ENCODE peak calls at places on chromosomes 5 and 9, in seven cellular contexts. B, H, P, D, U, T and M are unnamed samples.
A peak's percentile ranks its signal among the peaks of the same experiment; 100 is the strongest.

GRCh38 chr5:171644536-171644935 is 141.1 kb upstream of the SMIM23 start:
- DNase-seq in T (no peak), P (no peak), H (peak; percentile 41), U (no peak), B (no peak), D (no peak), M (no peak)

GRCh38 chr5:10351199-10351881 is 2.2 kb upstream of the MARCHF6 start:
- DNase-seq in H (no peak), B (no peak), P (peak; percentile 64), U (no peak), T (no peak), D (peak; percentile 41), M (no peak)

GRCh38 chr5:74360535-74361210 is 279.9 kb downstream of the ENC1 start:
- DNase-seq in T (no peak), U (no peak), H (no peak), B (no peak), D (no peak), P (no peak), M (no peak)

GRCh38 chr5:2886531-2886930 is 135.1 kb upstream of the IRX2 start:
- DNase-seq in D (no peak), H (no peak), T (no peak), B (no peak), U (no peak), P (no peak), M (no peak)

GRCh38 chr5:171314728-171315385 is 5.8 kb downstream of the TLX3 start:
- DNase-seq in U (no peak), H (no peak), B (no peak), D (no peak), T (no peak), P (no peak), M (no peak)

GRCh38 chr5:64811050-64811640 is 42.4 kb downstream of the CWC27 start:
- DNase-seq in P (peak; percentile 19), H (peak; percentile 9), U (no peak), T (peak; percentile 5), D (peak; percentile 57), B (peak; percentile 37), M (peak; percentile 14)

GRCh38 chr5:31333475-31333874 is 140.0 kb downstream of the CDH6 start:
- DNase-seq in P (no peak), U (no peak), H (no peak), D (no peak), B (no peak), T (no peak), M (no peak)

GRCh38 chr9:137705443-137705863 is 86.6 kb downstream of the EHMT1 start:
- DNase-seq in T (peak; percentile 72), U (no peak), D (no peak), H (no peak), P (no peak), B (no peak), M (no peak)

GRCh38 chr5:139950436-139950835 is 92.7 kb downstream of the NRG2 start:
- DNase-seq in D (no peak), P (no peak), H (no peak), U (no peak), T (no peak), B (no peak), M (peak; percentile 28)

GRCh38 chr5:2538169-2538568 is 213.3 kb downstream of the IRX2 start:
- DNase-seq in P (no peak), H (no peak), U (no peak), T (no peak), B (no peak), D (no peak), M (no peak)

GRCh38 chr5:146751781-146752401 is 126.7 kb downstream of the PPP2R2B start:
- DNase-seq in T (peak; percentile 39), U (no peak), D (no peak), P (no peak), B (no peak), H (no peak), M (no peak)

GRCh38 chr9:133367221-133367620 is 8.6 kb downstream of the SURF4 start:
- DNase-seq in B (no peak), T (no peak), P (no peak), D (no peak), U (no peak), H (no peak), M (no peak)

GRCh38 chr9:17135578-17135904 is 701 bp downstream of the CNTLN start:
- DNase-seq in H (no peak), D (no peak), U (no peak), T (no peak), B (no peak), P (no peak), M (no peak)

GRCh38 chr9:126119731-126120130 is 206.9 kb upstream of the MVB12B start:
- DNase-seq in H (no peak), B (no peak), D (no peak), T (no peak), P (no peak), U (no peak), M (no peak)

GRCh38 chr5:143055596-143056330 is 285.6 kb downstream of the ARHGAP26 start:
- DNase-seq in U (no peak), T (no peak), B (no peak), H (no peak), D (no peak), P (no peak), M (no peak)

GRCh38 chr9:100397867-100398266 is 29.1 kb upstream of the MSANTD3 start:
- DNase-seq in D (no peak), U (no peak), H (no peak), B (no peak), P (no peak), T (no peak), M (no peak)

GRCh38 chr9:34383904-34384303 is 7.2 kb upstream of the MYORG start:
- DNase-seq in P (no peak), B (no peak), U (no peak), D (no peak), T (no peak), H (no peak), M (no peak)

GRCh38 chr9:4680750-4681149 is 1.4 kb downstream of the CDC37L1 start:
- DNase-seq in H (no peak), B (no peak), D (peak; percentile 38), P (no peak), T (no peak), U (no peak), M (no peak)

GRCh38 chr5:32507738-32508434 is 63.3 kb upstream of the ZFR start:
- DNase-seq in D (no peak), U (no peak), T (no peak), P (no peak), H (no peak), B (no peak), M (peak; percentile 35)

GRCh38 chr9:126615251-126615790 is 1.6 kb downstream of the LMX1B start:
- DNase-seq in U (no peak), H (no peak), T (no peak), D (peak; percentile 21), P (no peak), B (no peak), M (peak; percentile 87)

GRCh38 chr9:82354260-82354659 is 365.7 kb downstream of the SPATA31D1 start:
- DNase-seq in U (no peak), H (no peak), D (no peak), B (no peak), P (no peak), T (no peak), M (no peak)

GRCh38 chr5:81768960-81769452 is 18.1 kb upstream of the SSBP2 start:
- DNase-seq in B (peak; percentile 35), H (no peak), T (no peak), D (peak; percentile 3), U (no peak), P (no peak), M (no peak)
- TF ChIP-seq JUND in B (peak; percentile 71), H (peak; percentile 56), T (no peak), D (no peak), U (no peak), P (no peak), M (no peak)

DNA sequence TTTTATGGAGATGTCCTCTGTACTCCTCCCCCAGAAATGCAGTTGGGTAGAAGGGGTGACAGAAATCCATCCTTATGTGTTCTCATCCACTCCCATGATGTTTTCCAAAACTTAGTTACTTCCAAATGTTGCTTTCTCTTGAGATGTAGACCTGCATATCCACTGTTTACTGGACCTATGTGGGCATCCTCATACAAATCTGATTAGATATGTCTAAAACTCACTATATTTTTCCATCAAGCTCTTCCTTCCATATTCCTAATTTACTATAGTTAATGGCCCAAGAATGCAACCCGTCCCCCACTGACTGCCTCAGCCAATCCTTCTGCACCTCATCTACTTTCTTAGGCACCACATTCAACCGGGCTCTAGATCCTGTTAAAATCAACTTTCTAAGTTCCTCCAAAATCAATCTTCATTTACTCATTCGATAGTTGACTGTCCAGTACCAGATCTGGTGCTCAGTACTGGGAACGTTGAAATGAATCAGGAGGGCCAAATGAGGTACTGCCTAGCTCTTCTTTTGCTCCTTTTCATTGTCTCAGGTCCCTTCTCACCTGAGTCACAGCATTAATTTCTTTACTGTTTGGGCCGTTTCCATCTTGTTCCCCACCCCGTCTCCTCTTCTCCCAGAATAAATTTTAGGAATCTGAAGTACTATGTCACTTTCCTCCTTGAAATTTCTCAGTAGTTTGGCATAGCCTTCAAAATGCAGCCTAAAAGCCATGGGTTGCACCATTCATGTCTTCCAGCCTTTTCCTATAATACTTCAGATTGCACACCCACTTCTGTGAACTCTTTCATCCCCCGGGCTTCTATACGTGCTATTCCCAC is 7.9 kb downstream of the PLK2 start:
- DNase-seq in H (no peak), U (no peak), P (no peak), T (no peak), B (no peak), D (no peak), M (peak; percentile 58)
- TF ChIP-seq JUND in H (no peak), U (no peak), P (no peak), T (no peak), B (no peak), D (no peak), M (no peak)

GRCh38 chr9:14097215-14097614 is 216.7 kb downstream of the NFIB start:
- DNase-seq in B (no peak), D (no peak), P (no peak), H (peak; percentile 41), U (no peak), T (no peak), M (no peak)
- TF ChIP-seq JUND in B (no peak), D (no peak), P (no peak), H (no peak), U (no peak), T (no peak), M (no peak)

GRCh38 chr5:93578813-93579560 is 2.0 kb downstream of the NR2F1-AS1 start:
- DNase-seq in H (peak; percentile 52), U (no peak), B (no peak), P (no peak), T (no peak), D (no peak), M (no peak)
- TF ChIP-seq JUND in H (no peak), U (no peak), B (no peak), P (no peak), T (no peak), D (no peak), M (no peak)

GRCh38 chr9:96420468-96421219 is 2.5 kb upstream of the ZNF367 start:
- DNase-seq in T (peak; percentile 61), H (no peak), B (peak; percentile 84), U (peak; percentile 70), D (peak; percentile 97), P (no peak), M (peak; percentile 77)

GRCh38 chr9:96429710-96430109 is 11.5 kb upstream of the ZNF367 start:
- DNase-seq in D (no peak), U (no peak), P (no peak), H (no peak), B (no peak), T (no peak), M (no peak)

GRCh38 chr9:96423322-96423984 is 5.3 kb upstream of the ZNF367 start:
- DNase-seq in D (no peak), T (no peak), H (no peak), B (no peak), U (no peak), P (peak; percentile 31), M (no peak)

GRCh38 chr9:96423985-96424336 is 5.8 kb upstream of the ZNF367 start:
- DNase-seq in T (no peak), D (no peak), H (no peak), B (no peak), P (no peak), U (no peak), M (no peak)

GRCh38 chr9:96425500-96426169 is 7.5 kb upstream of the ZNF367 start:
- DNase-seq in P (no peak), T (no peak), B (no peak), D (no peak), U (no peak), H (no peak), M (no peak)
- TF ChIP-seq JUND in P (no peak), T (no peak), B (no peak), D (no peak), U (no peak), H (no peak), M (no peak)